ENCODE peak calls at places on chromosomes 13 and 19, in four cellular contexts. One of them, this sample, is unnamed.

GRCh38 chr19:32924200-32924599 is 47.6 kb downstream of the CEP89 start:
- DNase-seq in HL-60: no peak
- DNase-seq in GM12878: no peak
- DNase-seq in K562: no peak
- DNase-seq in this sample: no peak

GRCh38 chr19:4012092-4012974 is 4.8 kb downstream of the PIAS4 start:
- DNase-seq in GM12878: no peak
- DNase-seq in HL-60: no peak
- DNase-seq in K562: no peak
- DNase-seq in this sample: no peak

GRCh38 chr19:18197306-18197705 is 4.3 kb downstream of the MPV17L2 start:
- DNase-seq in K562: no peak
- DNase-seq in HL-60: no peak
- DNase-seq in GM12878: no peak
- DNase-seq in this sample: no peak

GRCh38 chr13:112725346-112726017 is 35.6 kb downstream of the ATP11A start:
- DNase-seq in HL-60: peak; percentile 81
- DNase-seq in GM12878: peak; percentile 24
- DNase-seq in K562: no peak
- DNase-seq in this sample: peak; percentile 41

GRCh38 chr19:38034153-38034835 is 127.3 kb downstream of the SIPA1L3 start:
- DNase-seq in GM12878: no peak
- DNase-seq in HL-60: peak; percentile 39
- DNase-seq in K562: no peak
- DNase-seq in this sample: no peak

GRCh38 chr13:44842158-44842557 is 147.1 kb downstream of the NUFIP1 start:
- DNase-seq in GM12878: no peak
- DNase-seq in HL-60: no peak
- DNase-seq in K562: no peak
- DNase-seq in this sample: no peak

GRCh38 chr19:13441810-13442512 is 64.3 kb downstream of the CACNA1A start:
- DNase-seq in HL-60: peak; percentile 23
- DNase-seq in GM12878: no peak
- DNase-seq in K562: peak; percentile 74
- DNase-seq in this sample: peak; percentile 25

GRCh38 chr13:48437381-48437780 is 24.5 kb upstream of the LPAR6 start:
- DNase-seq in K562: no peak
- DNase-seq in HL-60: no peak
- DNase-seq in GM12878: no peak
- DNase-seq in this sample: no peak

GRCh38 chr13:106391271-106391670 is 144.2 kb downstream of the EFNB2 start:
- DNase-seq in K562: no peak
- DNase-seq in HL-60: no peak
- DNase-seq in GM12878: no peak
- DNase-seq in this sample: no peak

GRCh38 chr19:572891-573825 is 762 bp downstream of the BSG start:
- DNase-seq in GM12878: no peak
- DNase-seq in HL-60: peak; percentile 23
- DNase-seq in K562: peak; percentile 66
- DNase-seq in this sample: no peak

GRCh38 chr19:32603961-32604360 is 23.0 kb downstream of the PDCD5 start:
- DNase-seq in HL-60: no peak
- DNase-seq in K562: no peak
- DNase-seq in GM12878: no peak
- DNase-seq in this sample: no peak

GRCh38 chr19:38932425-38933179 is 1.9 kb downstream of the MRPS12 start:
- DNase-seq in K562: peak; percentile 32
- DNase-seq in GM12878: no peak
- DNase-seq in HL-60: peak; percentile 45
- DNase-seq in this sample: no peak

GRCh38 chr13:111402441-111402840 is 82.0 kb downstream of the TEX29 start:
- DNase-seq in HL-60: no peak
- DNase-seq in GM12878: no peak
- DNase-seq in K562: no peak
- DNase-seq in this sample: no peak

GRCh38 chr13:33280923-33281322 is 4.6 kb downstream of the STARD13 start:
- DNase-seq in HL-60: no peak
- DNase-seq in GM12878: no peak
- DNase-seq in K562: no peak
- DNase-seq in this sample: no peak

GRCh38 chr13:59038824-59039223 is 1124.9 kb downstream of the DIAPH3 start:
- DNase-seq in HL-60: no peak
- DNase-seq in K562: no peak
- DNase-seq in GM12878: no peak
- DNase-seq in this sample: no peak

GRCh38 chr19:280541-281007 is 10.6 kb downstream of the PLPP2 start:
- DNase-seq in GM12878: no peak
- DNase-seq in K562: peak; percentile 58
- DNase-seq in HL-60: no peak
- DNase-seq in this sample: no peak

GRCh38 chr13:91621161-91621560 is 222.7 kb downstream of the GPC5 start:
- DNase-seq in K562: no peak
- DNase-seq in GM12878: no peak
- DNase-seq in HL-60: no peak
- DNase-seq in this sample: no peak

GRCh38 chr13:99989376-99990044 is 7.9 kb downstream of the ZIC2 start:
- DNase-seq in K562: no peak
- DNase-seq in HL-60: no peak
- DNase-seq in GM12878: no peak
- DNase-seq in this sample: no peak

GRCh38 chr19:18049390-18049789 is 37.3 kb downstream of the IL12RB1 start:
- DNase-seq in GM12878: no peak
- DNase-seq in K562: no peak
- DNase-seq in HL-60: no peak
- DNase-seq in this sample: no peak

GRCh38 chr19:18662972-18663732 is 20.3 kb upstream of the CRTC1 start:
- DNase-seq in GM12878: no peak
- DNase-seq in HL-60: no peak
- DNase-seq in K562: no peak
- DNase-seq in this sample: no peak

GRCh38 chr19:47661161-47661560 is 52.1 kb upstream of the EHD2 start:
- DNase-seq in HL-60: no peak
- DNase-seq in K562: no peak
- DNase-seq in GM12878: no peak
- DNase-seq in this sample: no peak

DNA sequence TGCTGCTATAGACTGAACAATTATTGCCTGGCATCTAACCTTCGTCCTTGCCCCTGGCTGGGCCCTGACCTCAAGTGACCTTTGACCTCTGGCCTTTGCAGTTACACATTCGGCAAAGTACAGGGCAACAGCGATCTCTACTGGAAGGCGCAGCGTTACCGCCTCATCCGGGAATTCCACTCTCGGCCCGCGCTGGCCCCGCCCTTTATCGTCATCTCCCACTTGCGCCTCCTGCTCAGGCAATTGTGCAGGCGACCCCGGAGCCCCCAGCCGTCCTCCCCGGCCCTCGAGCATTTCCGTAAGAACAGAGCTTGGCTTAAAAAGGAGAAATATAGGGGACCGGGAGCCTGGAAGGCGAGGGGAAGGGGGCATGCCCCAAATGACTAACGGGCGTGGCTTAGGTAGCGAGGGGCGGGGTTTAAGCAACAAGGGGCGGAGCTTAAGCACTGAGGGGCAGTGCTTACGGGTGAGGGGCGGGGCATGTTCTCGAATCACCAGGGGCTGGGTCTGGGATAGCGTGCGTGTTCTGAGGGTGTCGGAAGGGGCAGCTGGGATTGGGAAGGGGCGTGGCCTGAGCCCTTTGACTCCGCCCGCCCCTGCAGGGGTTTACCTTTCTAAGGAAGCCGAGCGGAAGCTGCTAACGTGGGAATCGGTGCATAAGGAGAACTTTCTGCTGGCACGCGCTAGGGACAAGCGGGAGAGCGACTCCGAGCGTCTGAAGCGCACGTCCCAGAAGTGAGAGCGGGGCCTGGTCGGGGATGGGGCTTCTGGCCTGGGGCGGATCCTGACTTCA is 52.7 kb downstream of the TRPM4 start:
- DNase-seq in HL-60: no peak
- DNase-seq in GM12878: no peak
- DNase-seq in K562: peak; percentile 92
- DNase-seq in this sample: no peak
- TF ChIP-seq SPI1 in HL-60: no peak
- TF ChIP-seq SPI1 in GM12878: no peak
- TF ChIP-seq SPI1 in K562: no peak
- TF ChIP-seq SPI1 in this sample: no peak

GRCh38 chr13:43134896-43135295 is 111.5 kb downstream of the DNAJC15 start:
- DNase-seq in K562: no peak
- DNase-seq in HL-60: no peak
- DNase-seq in GM12878: no peak
- DNase-seq in this sample: no peak
- TF ChIP-seq POLR2AphosphoS5 in K562: no peak
- TF ChIP-seq POLR2AphosphoS5 in HL-60: no peak
- TF ChIP-seq POLR2AphosphoS5 in GM12878: no peak
- TF ChIP-seq POLR2AphosphoS5 in this sample: no peak

GRCh38 chr19:16886305-16886880 is 2.4 kb upstream of the F2RL3 start:
- DNase-seq in GM12878: no peak
- DNase-seq in K562: no peak
- DNase-seq in HL-60: no peak
- DNase-seq in this sample: no peak
- TF ChIP-seq SPI1 in GM12878: no peak
- TF ChIP-seq SPI1 in K562: no peak
- TF ChIP-seq SPI1 in HL-60: no peak
- TF ChIP-seq SPI1 in this sample: no peak

GRCh38 chr19:50209131-50209530 is 5.7 kb downstream of the MYH14 start:
- DNase-seq in K562: no peak
- DNase-seq in HL-60: no peak
- DNase-seq in GM12878: no peak
- DNase-seq in this sample: no peak

GRCh38 chr19:50213925-50214324 is 10.5 kb downstream of the MYH14 start:
- DNase-seq in HL-60: no peak
- DNase-seq in K562: no peak
- DNase-seq in GM12878: no peak
- DNase-seq in this sample: no peak

GRCh38 chr19:50210425-50210824 is 7.0 kb downstream of the MYH14 start:
- DNase-seq in K562: no peak
- DNase-seq in GM12878: no peak
- DNase-seq in HL-60: no peak
- DNase-seq in this sample: no peak

GRCh38 chr19:50215820-50216219 is 12.4 kb downstream of the MYH14 start:
- DNase-seq in K562: no peak
- DNase-seq in HL-60: no peak
- DNase-seq in GM12878: no peak
- DNase-seq in this sample: no peak

GRCh38 chr19:50214699-50215543 is 11.5 kb downstream of the MYH14 start:
- DNase-seq in HL-60: no peak
- DNase-seq in K562: no peak
- DNase-seq in GM12878: no peak
- DNase-seq in this sample: no peak
- TF ChIP-seq POLR2AphosphoS5 in HL-60: no peak
- TF ChIP-seq POLR2AphosphoS5 in K562: no peak
- TF ChIP-seq POLR2AphosphoS5 in GM12878: no peak
- TF ChIP-seq POLR2AphosphoS5 in this sample: no peak

GRCh38 chr13:113855012-113855921 is 8.6 kb downstream of the GAS6 start:
- DNase-seq in GM12878: no peak
- DNase-seq in K562: no peak
- DNase-seq in HL-60: no peak
- DNase-seq in this sample: no peak

GRCh38 chr13:113852536-113853517 is 11.0 kb downstream of the GAS6 start:
- DNase-seq in K562: no peak
- DNase-seq in HL-60: no peak
- DNase-seq in GM12878: no peak
- DNase-seq in this sample: no peak

GRCh38 chr13:113855931-113856715 is 7.8 kb downstream of the GAS6 start:
- DNase-seq in HL-60: no peak
- DNase-seq in GM12878: no peak
- DNase-seq in K562: no peak
- DNase-seq in this sample: no peak

GRCh38 chr13:113853518-113854237 is 10.2 kb downstream of the GAS6 start:
- DNase-seq in K562: no peak
- DNase-seq in GM12878: no peak
- DNase-seq in HL-60: no peak
- DNase-seq in this sample: no peak

GRCh38 chr13:113854238-113855011 is 9.5 kb downstream of the GAS6 start:
- DNase-seq in K562: no peak
- DNase-seq in GM12878: no peak
- DNase-seq in HL-60: peak; percentile 57
- DNase-seq in this sample: no peak
- TF ChIP-seq SPI1 in K562: no peak
- TF ChIP-seq SPI1 in GM12878: no peak
- TF ChIP-seq SPI1 in HL-60: peak; percentile 70
- TF ChIP-seq SPI1 in this sample: no peak